ENCODE peak calls at places on chromosome 7, in five cellular contexts. C, D, O, M and T are unnamed samples.

GRCh38 chr7:25708211-25708610 is 443.8 kb upstream of the NFE2L3 start:
- DNase-seq in C (no peak), D (no peak), O (no peak), M (no peak), T (no peak)

GRCh38 chr7:117673367-117673766 is 193.5 kb downstream of the CFTR start:
- DNase-seq in C (no peak), D (no peak), O (peak; percentile 82), M (no peak), T (peak; percentile 40)

GRCh38 chr7:130560972-130561371 is 69.1 kb downstream of the MEST start:
- DNase-seq in C (peak; percentile 35), D (peak; percentile 59), O (no peak), M (peak; percentile 17), T (no peak)

GRCh38 chr7:103068429-103069403 is 5.9 kb downstream of the FBXL13 start:
- DNase-seq in C (no peak), D (no peak), O (no peak), M (no peak), T (peak; percentile 82)

GRCh38 chr7:94823952-94824351 is 83.4 kb upstream of the PPP1R9A start:
- DNase-seq in C (peak; percentile 17), D (no peak), O (no peak), M (peak; percentile 4), T (no peak)

GRCh38 chr7:103636153-103636552 is 190.1 kb upstream of the SLC26A5 start:
- DNase-seq in C (no peak), D (no peak), O (no peak), M (no peak), T (no peak)

GRCh38 chr7:129502708-129503685 is 666 bp downstream of the SMKR1 start:
- DNase-seq in C (no peak), D (peak; percentile 33), O (no peak), M (no peak), T (no peak)

GRCh38 chr7:149871576-149871975 is 2.2 kb upstream of the ATP6V0E2 start:
- DNase-seq in C (no peak), D (no peak), O (no peak), M (no peak), T (no peak)

GRCh38 chr7:5494683-5495561 is 71.3 kb upstream of the TNRC18 start:
- DNase-seq in C (no peak), D (peak; percentile 83), O (peak; percentile 89), M (no peak), T (peak; percentile 90)

GRCh38 chr7:106112972-106113421 is 885 bp upstream of the SYPL1 start:
- DNase-seq in C (no peak), D (no peak), O (no peak), M (no peak), T (no peak)

GRCh38 chr7:151782598-151783448 is 94.1 kb downstream of the PRKAG2 start:
- DNase-seq in C (peak; percentile 32), D (peak; percentile 78), O (peak; percentile 88), M (no peak), T (peak; percentile 85)

GRCh38 chr7:25557930-25558329 is 329.6 kb upstream of the NPVF start:
- DNase-seq in C (no peak), D (no peak), O (no peak), M (no peak), T (no peak)

GRCh38 chr7:118286131-118286530 is 61.6 kb downstream of the ANKRD7 start:
- DNase-seq in C (no peak), D (no peak), O (no peak), M (no peak), T (no peak)

GRCh38 chr7:130356121-130356759 is 11.6 kb downstream of the CPA5 start:
- DNase-seq in C (peak; percentile 84), D (no peak), O (no peak), M (peak; percentile 93), T (no peak)

GRCh38 chr7:107958764-107959526 is 44.0 kb downstream of the LAMB1 start:
- DNase-seq in C (no peak), D (no peak), O (no peak), M (no peak), T (no peak)

GRCh38 chr7:107962817-107963216 is 40.1 kb downstream of the LAMB1 start:
- DNase-seq in C (no peak), D (no peak), O (no peak), M (no peak), T (no peak)

GRCh38 chr7:107959527-107959898 is 43.4 kb downstream of the LAMB1 start:
- DNase-seq in C (no peak), D (no peak), O (no peak), M (no peak), T (no peak)

GRCh38 chr7:107961399-107961798 is 41.6 kb downstream of the LAMB1 start:
- DNase-seq in C (no peak), D (no peak), O (no peak), M (no peak), T (no peak)

GRCh38 chr7:107960306-107960705 is 42.7 kb downstream of the LAMB1 start:
- DNase-seq in C (no peak), D (no peak), O (no peak), M (no peak), T (no peak)
- H3K36me3 ChIP-seq in C (peaks cover 26% of the 10 kb centered on the region), D (no peaks in the 10 kb centered on the region), O (peaks cover 37% of the 10 kb centered on the region), M (peaks cover 32% of the 10 kb centered on the region), T (peaks cover 46% of the 10 kb centered on the region)

DNA sequence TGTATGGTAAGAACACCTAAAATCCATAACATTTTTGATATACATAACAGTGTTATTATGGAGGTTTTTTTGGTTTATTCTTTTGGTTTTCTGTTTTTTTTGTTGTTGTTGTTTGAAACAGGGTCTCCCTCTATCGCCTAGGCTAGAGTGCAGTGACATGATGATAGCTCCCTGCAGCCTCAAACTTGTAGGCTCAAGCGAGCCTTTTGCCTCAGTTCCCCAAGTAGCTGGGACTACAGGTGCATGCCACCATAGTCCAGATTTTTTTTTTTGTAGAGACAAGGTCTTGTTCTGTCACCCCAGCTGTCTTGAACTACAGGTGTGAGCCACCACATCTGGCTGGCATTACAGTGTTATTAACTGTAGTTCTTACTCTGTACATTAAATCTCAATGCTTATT is 83.7 kb downstream of the TRIM24 start:
- DNase-seq in C (no peak), D (no peak), O (no peak), M (no peak), T (no peak)
- H3K36me3 ChIP-seq in C (no peaks in the 10 kb centered on the region), D (no peaks in the 10 kb centered on the region), O (peaks cover 13% of the 10 kb centered on the region), M (no peaks in the 10 kb centered on the region), T (no peaks in the 10 kb centered on the region)

GRCh38 chr7:155656891-155657290 is 12.4 kb downstream of the RBM33 start:
- DNase-seq in C (no peak), D (no peak), O (no peak), M (no peak), T (no peak)
- H3K36me3 ChIP-seq in C (no peaks in the 10 kb centered on the region), D (no peaks in the 10 kb centered on the region), O (no peaks in the 10 kb centered on the region), M (no peaks in the 10 kb centered on the region), T (no peaks in the 10 kb centered on the region)

DNA sequence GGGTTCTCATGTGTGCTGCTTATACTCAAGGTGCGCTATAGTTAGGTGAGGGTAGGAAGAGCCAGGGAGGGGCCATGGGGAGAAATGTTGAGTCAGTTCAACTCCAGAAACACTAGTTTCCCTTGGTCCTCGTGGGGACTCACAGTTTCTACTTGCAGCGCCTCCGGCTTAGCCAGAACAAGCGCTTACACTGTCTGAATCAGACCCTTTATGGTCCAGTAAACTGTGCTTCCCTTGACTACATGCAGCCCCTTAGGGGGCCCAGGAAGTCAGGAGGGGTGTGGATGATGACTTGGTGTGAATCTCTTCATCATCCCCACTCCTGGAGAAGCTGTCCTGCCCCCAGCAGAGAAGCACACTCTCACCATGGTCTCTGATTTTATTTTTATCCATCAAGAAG is 62.4 kb upstream of the LRRC4 start:
- DNase-seq in C (no peak), D (no peak), O (no peak), M (no peak), T (no peak)
- H3K36me3 ChIP-seq in C (peaks cover 3% of the 10 kb centered on the region), D (peaks cover 39% of the 10 kb centered on the region), O (peaks cover 49% of the 10 kb centered on the region), M (peaks cover 32% of the 10 kb centered on the region), T (peaks cover 30% of the 10 kb centered on the region)

DNA sequence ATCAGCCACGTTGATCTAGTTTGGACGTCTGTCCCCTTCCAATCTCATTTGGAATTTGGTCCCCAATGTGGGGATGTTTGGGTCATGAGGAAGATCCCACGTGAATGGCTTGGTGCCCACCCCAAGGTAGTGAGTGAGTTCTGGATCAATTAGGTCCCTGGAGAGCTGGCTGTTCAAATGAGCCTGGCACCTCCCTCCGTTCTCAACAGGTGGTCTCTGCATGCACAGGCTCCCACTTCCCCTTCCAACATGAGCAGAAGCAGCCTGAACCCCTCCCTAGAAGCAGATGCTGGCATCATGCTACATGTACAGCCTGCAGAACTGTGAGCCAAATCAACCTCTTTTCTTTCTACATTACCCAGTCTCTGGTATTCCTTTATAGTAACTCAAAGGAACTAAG is 19.6 kb downstream of the RFC2 start:
- DNase-seq in C (no peak), D (no peak), O (no peak), M (no peak), T (no peak)
- H3K36me3 ChIP-seq in C (peaks cover 18% of the 10 kb centered on the region), D (peaks cover 28% of the 10 kb centered on the region), O (peaks cover 72% of the 10 kb centered on the region), M (peaks cover 3% of the 10 kb centered on the region), T (no peaks in the 10 kb centered on the region)